ENCODE peak calls at places on chromosomes 4 and X, in six cellular contexts. One of them, this sample, is unnamed.

GRCh38 chr4:169286562-169287301 is 16.0 kb upstream of the SH3RF1 start:
- DNase-seq in NCI-H1092: no peak
- DNase-seq in pancreas: no peak
- DNase-seq in Panc1: no peak
- DNase-seq in naive thymus-derived CD8-positive, alpha-beta T cell: no peak
- DNase-seq in lower lobe of right lung: no peak
- DNase-seq in this sample: no peak

GRCh38 chrX:136047001-136047642 is 61.9 kb downstream of the SLC9A6 start:
- DNase-seq in NCI-H1092: no peak
- DNase-seq in pancreas: no peak
- DNase-seq in Panc1: no peak
- DNase-seq in naive thymus-derived CD8-positive, alpha-beta T cell: no peak
- DNase-seq in lower lobe of right lung: no peak
- DNase-seq in this sample: no peak

GRCh38 chr4:121484633-121485032 is 103.8 kb upstream of the QRFPR start:
- DNase-seq in NCI-H1092: no peak
- DNase-seq in pancreas: peak; percentile 20
- DNase-seq in Panc1: peak; percentile 20
- DNase-seq in naive thymus-derived CD8-positive, alpha-beta T cell: no peak
- DNase-seq in lower lobe of right lung: peak; percentile 56
- DNase-seq in this sample: no peak

GRCh38 chr4:151717909-151718613 is 42.7 kb downstream of the GATB start:
- DNase-seq in NCI-H1092: no peak
- DNase-seq in pancreas: no peak
- DNase-seq in Panc1: no peak
- DNase-seq in naive thymus-derived CD8-positive, alpha-beta T cell: no peak
- DNase-seq in lower lobe of right lung: no peak
- DNase-seq in this sample: no peak

GRCh38 chr4:108619372-108620100 is 840 bp upstream of the RPL34 start:
- DNase-seq in NCI-H1092: no peak
- DNase-seq in pancreas: no peak
- DNase-seq in Panc1: no peak
- DNase-seq in naive thymus-derived CD8-positive, alpha-beta T cell: peak; percentile 26
- DNase-seq in lower lobe of right lung: no peak
- DNase-seq in this sample: no peak

GRCh38 chr4:137558951-137559350 is 26.7 kb upstream of the PCDH18 start:
- DNase-seq in NCI-H1092: no peak
- DNase-seq in pancreas: no peak
- DNase-seq in Panc1: no peak
- DNase-seq in naive thymus-derived CD8-positive, alpha-beta T cell: no peak
- DNase-seq in lower lobe of right lung: no peak
- DNase-seq in this sample: no peak

GRCh38 chr4:78569291-78569821 is 17.8 kb downstream of the ANXA3 start:
- DNase-seq in NCI-H1092: no peak
- DNase-seq in pancreas: peak; percentile 42
- DNase-seq in Panc1: no peak
- DNase-seq in naive thymus-derived CD8-positive, alpha-beta T cell: no peak
- DNase-seq in lower lobe of right lung: no peak
- DNase-seq in this sample: no peak

GRCh38 chr4:122500852-122501501 is 44.5 kb upstream of the IL2 start:
- DNase-seq in NCI-H1092: peak; percentile 83
- DNase-seq in pancreas: peak; percentile 21
- DNase-seq in Panc1: no peak
- DNase-seq in naive thymus-derived CD8-positive, alpha-beta T cell: no peak
- DNase-seq in lower lobe of right lung: no peak
- DNase-seq in this sample: no peak

GRCh38 chrX:98338544-98338943 is 1454.8 kb downstream of the RPA4 start:
- DNase-seq in NCI-H1092: no peak
- DNase-seq in pancreas: no peak
- DNase-seq in Panc1: no peak
- DNase-seq in naive thymus-derived CD8-positive, alpha-beta T cell: no peak
- DNase-seq in lower lobe of right lung: no peak
- DNase-seq in this sample: no peak